ENCODE peak calls at places on chromosomes 7 and 10, in five cellular contexts. M is OCI-LY7; N is activated T-helper 1 cell treated with anti-CD3 and anti-CD28 coated beads, Interleukin-12 subunit alpha, Interleukin-12 subunit beta, Interleukin-2, Interleukin-4 antibody, amounts not matched to agents 30 ng/mL and 10 ng/mL and 1 ng/mL, durations not matched to agents 14 hours and 24 hours and 36 hours; K is activated naive CD8-positive, alpha-beta T cell treated with anti-CD3 and anti-CD28 coated beads, Interleukin-2, amount 50 U/mL, for 24 hours; H is activated naive CD4-positive, alpha-beta T cell. L is an unnamed sample.

GRCh38 chr10:71877818-71878217 is 26.8 kb upstream of the PSAP start:
- DNase-seq in H (no peak), N (no peak), M (peak), K (no peak), L (no peak)

GRCh38 chr7:105202561-105203130 is 186.1 kb downstream of the SRPK2 start:
- DNase-seq in N (no peak), K (no peak), M (no peak), H (no peak), L (no peak)

GRCh38 chr7:78601728-78602127 is 803.2 kb downstream of the PHTF2 start:
- DNase-seq in N (no peak), K (no peak), M (no peak), H (no peak), L (no peak)

GRCh38 chr7:114819629-114820362 is 102.1 kb upstream of the MDFIC start:
- DNase-seq in M (no peak), H (no peak), K (no peak), N (no peak), L (no peak)

GRCh38 chr10:70074147-70074546 is 21.5 kb downstream of the MACROH2A2 start:
- DNase-seq in N (no peak), H (no peak), M (no peak), K (no peak), L (no peak)

GRCh38 chr10:77104459-77104980 is 533.1 kb downstream of the KCNMA1 start:
- DNase-seq in N (no peak), M (no peak), H (no peak), K (no peak), L (no peak)

GRCh38 chr7:128121731-128122576 is 90.7 kb upstream of the LRRC4 start:
- DNase-seq in K (no peak), N (no peak), H (no peak), M (no peak), L (no peak)

GRCh38 chr10:68043030-68043429 is 32.1 kb downstream of the HERC4 start:
- DNase-seq in M (no peak), N (no peak), H (no peak), K (no peak), L (no peak)

GRCh38 chr10:79022565-79023488 is 45.9 kb upstream of the ZMIZ1 start:
- DNase-seq in N (no peak), M (peak), K (no peak), H (no peak), L (no peak)

GRCh38 chr7:101018271-101019167 is 1.4 kb upstream of the MUC17 start:
- DNase-seq in N (no peak), H (no peak), K (peak), M (no peak), L (no peak)

GRCh38 chr7:128908750-128909385 is 1.6 kb downstream of the KCP start:
- DNase-seq in M (no peak), H (no peak), N (no peak), K (no peak), L (no peak)

GRCh38 chr7:51644216-51644615 is 327.6 kb upstream of the COBL start:
- DNase-seq in M (no peak), N (no peak), K (no peak), H (no peak), L (no peak)

GRCh38 chr7:44145419-44145968 is 4.4 kb upstream of the MYL7 start:
- DNase-seq in K (peak), H (peak), M (no peak), N (peak), L (peak)

GRCh38 chr7:106485031-106485551 is 175.9 kb downstream of the CCDC71L start:
- DNase-seq in K (no peak), N (no peak), M (no peak), H (no peak), L (no peak)

GRCh38 chr7:137818036-137818435 is 28.7 kb downstream of the DGKI start:
- DNase-seq in N (no peak), H (no peak), M (no peak), K (no peak), L (no peak)

GRCh38 chr10:71530781-71531180 is 134.1 kb downstream of the CDH23 start:
- DNase-seq in M (no peak), N (no peak), H (no peak), K (no peak), L (no peak)

L was measured in NCI-H1930.